ENCODE peak calls at places on chromosomes 11 and 22, in seven cellular contexts. R, B, U, F, J, M and O are unnamed samples.

GRCh38 chr11:1042626-1043562 is 6.4 kb upstream of the MUC6 start:
- DNase-seq in F (no peak), B (no peak), J (no peak), R (peak), M (no peak), U (no peak), O (no peak)

GRCh38 chr11:34682822-34683221 is 61.9 kb downstream of the EHF start:
- DNase-seq in F (no peak), U (peak), R (no peak), J (no peak), B (no peak), M (no peak), O (no peak)

GRCh38 chr11:74679513-74679865 is 51.7 kb downstream of the CHRDL2 start:
- DNase-seq in M (no peak), U (no peak), J (peak), F (no peak), R (peak), B (no peak), O (no peak)

GRCh38 chr22:46281866-46282678 is 14.3 kb downstream of the TTC38 start:
- DNase-seq in M (no peak), J (no peak), R (no peak), U (no peak), F (no peak), B (no peak), O (no peak)

GRCh38 chr11:78158987-78159662 is 19.7 kb upstream of the ALG8 start:
- DNase-seq in J (peak), M (no peak), U (peak), F (no peak), B (no peak), R (no peak), O (no peak)

GRCh38 chr22:41286639-41287091 is 678 bp upstream of the RANGAP1 start:
- DNase-seq in B (no peak), F (no peak), U (peak), M (peak), J (peak), R (no peak), O (peak)

GRCh38 chr11:77771135-77771534 is 49.4 kb downstream of the RSF1 start:
- DNase-seq in M (no peak), U (no peak), F (no peak), J (no peak), B (no peak), R (no peak), O (no peak)

GRCh38 chr22:33785283-33785991 is 134.8 kb downstream of the LARGE1 start:
- DNase-seq in U (peak), J (no peak), R (no peak), B (no peak), M (no peak), F (peak), O (no peak)

GRCh38 chr11:41010361-41011050 is 448.9 kb downstream of the LRRC4C start:
- DNase-seq in F (no peak), J (no peak), U (no peak), M (no peak), B (no peak), R (no peak), O (no peak)

GRCh38 chr11:115476463-115477286 is 27.5 kb downstream of the CADM1 start:
- DNase-seq in B (no peak), M (no peak), R (no peak), U (no peak), F (no peak), J (no peak), O (no peak)

GRCh38 chr22:25027959-25028840 is 75.7 kb downstream of the KIAA1671 start:
- DNase-seq in U (no peak), M (peak), B (no peak), F (no peak), R (no peak), J (peak), O (peak)

GRCh38 chr22:44883011-44883421 is 126.8 kb downstream of the PHF21B start:
- DNase-seq in B (no peak), F (no peak), M (no peak), U (no peak), R (no peak), J (no peak), O (no peak)

GRCh38 chr11:2272241-2272945 is 2.0 kb upstream of the ASCL2 start:
- DNase-seq in F (no peak), R (peak), U (no peak), M (peak), B (peak), J (peak), O (no peak)

GRCh38 chr11:6646631-6647281 is 8.9 kb downstream of the DCHS1 start:
- DNase-seq in J (no peak), U (peak), M (no peak), R (no peak), F (no peak), B (no peak), O (no peak)

GRCh38 chr22:24165673-24166072 is 15.6 kb upstream of the SUSD2 start:
- DNase-seq in U (peak), J (no peak), F (no peak), B (no peak), R (no peak), M (no peak), O (no peak)

GRCh38 chr11:43852057-43852636 is 28.5 kb upstream of the ALKBH3 start:
- DNase-seq in B (peak), M (peak), U (peak), J (peak), F (peak), R (peak), O (peak)

GRCh38 chr11:83572521-83572920 is 286.4 kb upstream of the CCDC90B start:
- DNase-seq in B (no peak), R (no peak), M (no peak), J (no peak), F (no peak), U (no peak), O (no peak)

GRCh38 chr11:2664886-2665746 is 34.7 kb downstream of the KCNQ1OT1 start:
- DNase-seq in M (no peak), B (peak), F (no peak), U (no peak), J (no peak), R (peak), O (no peak)

GRCh38 chr22:35467788-35468187 is 67.8 kb downstream of the MCM5 start:
- DNase-seq in M (peak), B (peak), R (peak), F (no peak), J (peak), U (peak), O (no peak)

GRCh38 chr11:23797624-23798419 is 699.0 kb upstream of the LUZP2 start:
- DNase-seq in F (no peak), J (no peak), U (no peak), M (peak), R (no peak), B (no peak), O (no peak)

GRCh38 chr11:117839936-117840813 is 15.6 kb upstream of the FXYD2 start:
- DNase-seq in B (peak), F (no peak), J (no peak), U (no peak), M (no peak), R (no peak), O (no peak)

GRCh38 chr11:28581286-28582242 is 473.4 kb downstream of the METTL15 start:
- DNase-seq in M (no peak), R (no peak), F (peak), B (no peak), J (no peak), U (peak), O (no peak)

GRCh38 chr11:128235958-128236357 is 351.4 kb downstream of the ETS1 start:
- DNase-seq in F (no peak), R (no peak), M (no peak), J (no peak), U (no peak), B (no peak), O (no peak)

GRCh38 chr11:13857828-13858227 is 104.7 kb upstream of the SPON1 start:
- DNase-seq in J (no peak), U (no peak), B (no peak), F (no peak), M (no peak), R (no peak), O (no peak)

GRCh38 chr22:48327721-48328120 is 1500.0 kb downstream of the BRD1 start:
- DNase-seq in M (no peak), U (no peak), R (no peak), F (no peak), B (no peak), J (no peak), O (no peak)
- TF ChIP-seq CTCF in M (no peak), U (no peak), R (no peak), F (no peak), B (no peak), J (no peak), O (no peak)

GRCh38 chr11:61828629-61829407 is 718 bp downstream of the FADS2 start:
- DNase-seq in B (no peak), J (peak), U (no peak), M (peak), R (peak), F (no peak), O (no peak)

GRCh38 chr11:61828379-61828628 is 204 bp downstream of the FADS2 start:
- DNase-seq in M (no peak), F (no peak), U (no peak), B (no peak), J (no peak), R (no peak), O (no peak)

GRCh38 chr11:61832207-61832606 is 4.1 kb downstream of the FADS2 start:
- DNase-seq in M (no peak), R (no peak), B (no peak), J (no peak), F (no peak), U (no peak), O (no peak)

GRCh38 chr11:61829806-61830205 is 1.7 kb downstream of the FADS2 start:
- DNase-seq in R (no peak), B (no peak), J (no peak), M (no peak), U (no peak), F (no peak), O (no peak)

DNA sequence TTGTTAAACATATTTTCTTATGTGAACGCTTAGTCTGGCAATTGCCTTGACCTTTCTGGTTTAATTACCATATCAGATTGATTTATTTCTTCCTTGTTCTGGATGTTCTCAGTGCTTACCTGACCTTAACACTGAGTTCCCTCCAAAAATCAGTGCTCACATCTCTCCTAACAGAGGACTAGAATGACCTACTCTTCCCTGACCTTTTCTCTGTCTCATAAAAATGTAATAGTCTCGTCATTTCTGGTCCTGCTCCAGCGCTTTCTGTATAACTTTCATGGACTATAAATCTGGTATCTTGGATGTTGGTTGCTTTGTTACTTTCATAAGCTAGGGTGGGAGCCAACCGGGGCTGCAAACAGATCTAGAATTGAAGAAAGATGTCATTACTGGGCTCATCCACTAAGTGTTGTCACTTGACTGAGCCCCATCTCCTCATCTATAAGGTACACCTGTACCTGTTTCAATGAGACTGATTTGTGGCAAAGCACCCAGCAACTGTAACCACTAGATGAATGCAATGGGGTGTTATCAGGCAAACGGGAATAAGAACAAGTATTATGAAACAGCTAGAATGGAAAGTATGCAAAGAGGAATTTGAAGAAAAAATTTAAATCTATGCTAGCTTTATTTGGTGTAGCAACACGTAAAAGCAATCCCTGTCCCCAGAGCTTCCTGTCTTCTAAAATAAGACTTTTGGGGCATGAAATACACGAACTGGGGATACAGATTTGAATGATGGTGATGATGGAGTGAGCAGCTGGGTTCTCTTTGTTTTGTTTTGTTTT is 2.4 kb downstream of the FADS2 start:
- DNase-seq in B (no peak), U (peak), R (no peak), F (no peak), M (no peak), J (peak), O (no peak)
- TF ChIP-seq CTCF in B (no peak), U (no peak), R (no peak), F (no peak), M (no peak), J (no peak), O (no peak)

GRCh38 chr11:27205269-27205668 is 157.7 kb downstream of the CCDC34 start:
- DNase-seq in F (no peak), U (no peak), J (no peak), B (no peak), R (no peak), M (no peak), O (no peak)

GRCh38 chr11:27205779-27206549 is 157.1 kb downstream of the CCDC34 start:
- DNase-seq in J (no peak), U (no peak), R (no peak), M (no peak), F (no peak), B (no peak), O (no peak)

GRCh38 chr11:27203077-27203476 is 159.9 kb downstream of the CCDC34 start:
- DNase-seq in U (no peak), B (no peak), M (no peak), R (no peak), F (no peak), J (no peak), O (no peak)

GRCh38 chr11:27207025-27207650 is 155.9 kb downstream of the CCDC34 start:
- DNase-seq in M (no peak), R (no peak), B (no peak), F (no peak), J (no peak), U (no peak), O (no peak)

GRCh38 chr11:27204527-27204926 is 158.5 kb downstream of the CCDC34 start:
- DNase-seq in J (peak), B (no peak), F (no peak), U (no peak), M (peak), R (no peak), O (peak)
- TF ChIP-seq CTCF in J (no peak), B (no peak), F (peak), U (peak), M (no peak), R (peak), O (no peak)

GRCh38 chr11:61671527-61671926 is 8.7 kb upstream of the DAGLA start:
- DNase-seq in B (no peak), R (peak), F (no peak), U (no peak), M (peak), J (no peak), O (no peak)
- TF ChIP-seq CTCF in B (no peak), R (peak), F (peak), U (peak), M (peak), J (no peak), O (peak)

GRCh38 chr11:12529793-12530192 is 144.4 kb upstream of the TEAD1 start:
- DNase-seq in J (no peak), R (no peak), U (peak), F (no peak), M (no peak), B (no peak), O (no peak)
- TF ChIP-seq CTCF in J (no peak), R (no peak), U (no peak), F (no peak), M (no peak), B (no peak), O (no peak)

DNA sequence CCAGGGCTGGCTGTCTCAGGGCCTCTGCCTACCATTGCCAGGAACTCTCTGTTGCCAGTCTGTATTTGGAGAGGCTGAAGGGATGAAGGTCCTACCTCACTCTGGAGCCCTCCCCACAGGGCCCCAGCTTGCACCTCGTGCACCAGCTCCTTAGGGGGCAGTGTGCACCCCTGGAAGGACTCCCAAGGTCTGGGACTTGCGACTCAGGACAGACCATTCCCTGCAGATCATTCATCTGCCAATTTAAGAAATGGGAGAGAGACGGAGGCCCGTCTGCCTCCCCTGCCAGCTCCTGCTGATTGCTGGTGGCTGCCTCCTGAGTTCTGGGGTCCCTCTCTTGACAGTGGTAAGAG is 27.5 kb upstream of the MALAT1 start:
- DNase-seq in B (peak), J (peak), R (peak), F (no peak), U (peak), M (peak), O (peak)
- TF ChIP-seq CTCF in B (peak), J (peak), R (peak), F (peak), U (peak), M (peak), O (no peak)

GRCh38 chr11:46970913-46971625 is 34.5 kb downstream of the CSTPP1 start:
- DNase-seq in J (no peak), U (no peak), B (no peak), R (no peak), M (no peak), F (no peak), O (no peak)
- TF ChIP-seq CTCF in J (no peak), U (no peak), B (no peak), R (no peak), M (no peak), F (no peak), O (no peak)

DNA sequence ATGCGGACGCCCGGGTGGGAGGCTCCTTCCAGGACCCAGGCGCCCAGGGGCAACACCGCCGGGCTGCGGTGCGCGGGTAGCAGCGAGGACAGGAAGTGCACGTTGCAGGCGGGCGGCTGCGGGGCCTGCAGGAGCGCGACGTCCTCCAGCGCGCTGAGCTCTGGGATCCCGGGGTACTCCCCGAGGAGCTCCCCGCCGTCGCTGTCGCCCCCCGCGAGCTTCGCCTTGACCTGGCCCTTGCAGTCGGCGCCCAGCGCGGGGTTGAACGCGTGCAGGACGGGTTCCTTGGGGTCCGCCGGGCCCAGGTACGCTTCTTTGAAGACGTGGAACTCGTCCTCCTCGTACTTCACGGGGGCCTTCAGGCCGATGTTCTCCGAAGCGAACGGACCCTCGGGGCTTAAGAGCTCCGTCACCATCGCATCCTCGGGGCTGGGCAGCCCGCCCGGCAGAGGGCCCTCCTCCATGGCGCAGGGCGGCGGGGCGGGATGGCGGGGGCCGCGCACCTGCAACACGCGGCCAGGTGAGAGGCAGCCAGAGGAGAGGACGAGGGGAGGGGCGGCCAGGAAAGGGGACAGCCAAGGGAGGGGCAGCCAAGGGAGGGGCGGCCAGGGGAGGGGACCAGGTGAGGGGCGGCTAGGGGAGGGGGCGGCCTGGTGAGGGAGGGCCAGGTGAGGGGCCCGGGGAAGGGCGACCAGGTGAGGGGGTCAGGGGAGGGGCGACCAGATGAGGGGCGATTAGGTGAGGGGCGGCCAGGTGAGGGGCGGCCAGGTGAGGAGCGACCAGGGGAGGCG is 928 bp downstream of the TESMIN start:
- DNase-seq in F (no peak), M (peak), U (no peak), R (no peak), J (no peak), B (no peak), O (no peak)
- TF ChIP-seq CTCF in F (no peak), M (no peak), U (no peak), R (no peak), J (no peak), B (no peak), O (no peak)

GRCh38 chr11:45184640-45185039 is 38.2 kb downstream of the PRDM11 start:
- DNase-seq in J (no peak), B (no peak), R (no peak), M (no peak), F (no peak), U (no peak), O (no peak)

GRCh38 chr11:45185228-45185729 is 38.8 kb downstream of the PRDM11 start:
- DNase-seq in U (no peak), F (no peak), B (no peak), M (no peak), J (no peak), R (no peak), O (no peak)

GRCh38 chr11:45180888-45181594 is 34.6 kb downstream of the PRDM11 start:
- DNase-seq in U (peak), M (peak), F (no peak), J (peak), B (peak), R (peak), O (peak)

GRCh38 chr11:45181595-45182550 is 35.4 kb downstream of the PRDM11 start:
- DNase-seq in R (no peak), J (no peak), F (no peak), B (no peak), U (no peak), M (peak), O (no peak)

GRCh38 chr11:45182902-45183301 is 36.5 kb downstream of the PRDM11 start:
- DNase-seq in J (peak), M (peak), R (peak), U (peak), B (peak), F (no peak), O (peak)
- TF ChIP-seq CTCF in J (peak), M (peak), R (peak), U (peak), B (peak), F (peak), O (peak)